ENCODE peak calls at places on chromosomes 13 and 19, in ten cellular contexts. One of them, this sample, is unnamed.

GRCh38 chr13:43895940-43896339 is 16.2 kb downstream of the LACC1 start:
- DNase-seq in islet precursor cell: no peak
- DNase-seq in globus pallidus: no peak
- DNase-seq in spleen: no peak
- DNase-seq in T-cell: no peak
- DNase-seq in epithelial cell of esophagus: peak
- DNase-seq in stomach: no peak
- DNase-seq in NCI-H187: no peak
- DNase-seq in central memory CD8-positive, alpha-beta T cell: no peak
- DNase-seq in CD4-positive, alpha-beta T cell: no peak
- DNase-seq in this sample: no peak

GRCh38 chr19:48397263-48397635 is 3.8 kb downstream of the GRIN2D start:
- DNase-seq in islet precursor cell: no peak
- DNase-seq in globus pallidus: no peak
- DNase-seq in spleen: no peak
- DNase-seq in T-cell: no peak
- DNase-seq in epithelial cell of esophagus: no peak
- DNase-seq in stomach: no peak
- DNase-seq in NCI-H187: no peak
- DNase-seq in central memory CD8-positive, alpha-beta T cell: no peak
- DNase-seq in CD4-positive, alpha-beta T cell: no peak
- DNase-seq in this sample: no peak

GRCh38 chr19:46753420-46754155 is 7.3 kb upstream of the STRN4 start:
- DNase-seq in islet precursor cell: peak
- DNase-seq in globus pallidus: no peak
- DNase-seq in spleen: peak
- DNase-seq in T-cell: peak
- DNase-seq in epithelial cell of esophagus: peak
- DNase-seq in stomach: peak
- DNase-seq in NCI-H187: no peak
- DNase-seq in central memory CD8-positive, alpha-beta T cell: peak
- DNase-seq in CD4-positive, alpha-beta T cell: peak
- DNase-seq in this sample: peak

GRCh38 chr19:14405758-14406644 is 13.1 kb downstream of the DDX39A start:
- DNase-seq in islet precursor cell: peak
- DNase-seq in globus pallidus: peak
- DNase-seq in spleen: peak
- DNase-seq in T-cell: peak
- DNase-seq in epithelial cell of esophagus: peak
- DNase-seq in stomach: peak
- DNase-seq in NCI-H187: peak
- DNase-seq in central memory CD8-positive, alpha-beta T cell: peak
- DNase-seq in CD4-positive, alpha-beta T cell: peak
- DNase-seq in this sample: peak

GRCh38 chr13:97242755-97243497 is 20.8 kb downstream of the MBNL2 start:
- DNase-seq in islet precursor cell: no peak
- DNase-seq in globus pallidus: peak
- DNase-seq in spleen: no peak
- DNase-seq in T-cell: no peak
- DNase-seq in epithelial cell of esophagus: no peak
- DNase-seq in stomach: no peak
- DNase-seq in NCI-H187: no peak
- DNase-seq in central memory CD8-positive, alpha-beta T cell: no peak
- DNase-seq in CD4-positive, alpha-beta T cell: no peak
- DNase-seq in this sample: no peak

GRCh38 chr19:17292301-17293074 is 10.7 kb downstream of the ABHD8 start:
- DNase-seq in islet precursor cell: peak
- DNase-seq in globus pallidus: peak
- DNase-seq in spleen: peak
- DNase-seq in T-cell: peak
- DNase-seq in epithelial cell of esophagus: peak
- DNase-seq in stomach: peak
- DNase-seq in NCI-H187: no peak
- DNase-seq in central memory CD8-positive, alpha-beta T cell: peak
- DNase-seq in CD4-positive, alpha-beta T cell: peak
- DNase-seq in this sample: peak

GRCh38 chr19:13033819-13034611 is 38.7 kb downstream of the NFIX start:
- DNase-seq in islet precursor cell: peak
- DNase-seq in globus pallidus: peak
- DNase-seq in spleen: no peak
- DNase-seq in T-cell: no peak
- DNase-seq in epithelial cell of esophagus: peak
- DNase-seq in stomach: peak
- DNase-seq in NCI-H187: peak
- DNase-seq in central memory CD8-positive, alpha-beta T cell: peak
- DNase-seq in CD4-positive, alpha-beta T cell: no peak
- DNase-seq in this sample: peak

GRCh38 chr19:39679056-39679790 is 23.5 kb downstream of the LGALS16 start:
- DNase-seq in islet precursor cell: no peak
- DNase-seq in globus pallidus: no peak
- DNase-seq in spleen: no peak
- DNase-seq in T-cell: no peak
- DNase-seq in epithelial cell of esophagus: no peak
- DNase-seq in stomach: no peak
- DNase-seq in NCI-H187: no peak
- DNase-seq in central memory CD8-positive, alpha-beta T cell: no peak
- DNase-seq in CD4-positive, alpha-beta T cell: peak
- DNase-seq in this sample: no peak

GRCh38 chr13:94658926-94659649 is 53.3 kb downstream of the SOX21 start:
- DNase-seq in islet precursor cell: no peak
- DNase-seq in globus pallidus: no peak
- DNase-seq in spleen: no peak
- DNase-seq in T-cell: no peak
- DNase-seq in epithelial cell of esophagus: peak
- DNase-seq in stomach: no peak
- DNase-seq in NCI-H187: no peak
- DNase-seq in central memory CD8-positive, alpha-beta T cell: no peak
- DNase-seq in CD4-positive, alpha-beta T cell: no peak
- DNase-seq in this sample: no peak

GRCh38 chr19:39397360-39398296 is 6.5 kb downstream of the MED29 start:
- DNase-seq in islet precursor cell: peak
- DNase-seq in globus pallidus: peak
- DNase-seq in spleen: peak
- DNase-seq in T-cell: peak
- DNase-seq in epithelial cell of esophagus: peak
- DNase-seq in stomach: peak
- DNase-seq in NCI-H187: peak
- DNase-seq in central memory CD8-positive, alpha-beta T cell: peak
- DNase-seq in CD4-positive, alpha-beta T cell: peak
- DNase-seq in this sample: peak

GRCh38 chr13:46025157-46025556 is 27.4 kb downstream of the ZC3H13 start:
- DNase-seq in islet precursor cell: no peak
- DNase-seq in globus pallidus: no peak
- DNase-seq in spleen: no peak
- DNase-seq in T-cell: no peak
- DNase-seq in epithelial cell of esophagus: no peak
- DNase-seq in stomach: no peak
- DNase-seq in NCI-H187: no peak
- DNase-seq in central memory CD8-positive, alpha-beta T cell: no peak
- DNase-seq in CD4-positive, alpha-beta T cell: no peak
- DNase-seq in this sample: no peak

GRCh38 chr13:59477011-59477410 is 686.7 kb downstream of the DIAPH3 start:
- DNase-seq in islet precursor cell: no peak
- DNase-seq in globus pallidus: no peak
- DNase-seq in spleen: no peak
- DNase-seq in T-cell: no peak
- DNase-seq in epithelial cell of esophagus: no peak
- DNase-seq in stomach: no peak
- DNase-seq in NCI-H187: no peak
- DNase-seq in central memory CD8-positive, alpha-beta T cell: no peak
- DNase-seq in CD4-positive, alpha-beta T cell: no peak
- DNase-seq in this sample: no peak

GRCh38 chr19:29881386-29881785 is 60.7 kb upstream of the URI1 start:
- DNase-seq in islet precursor cell: no peak
- DNase-seq in globus pallidus: no peak
- DNase-seq in spleen: no peak
- DNase-seq in T-cell: no peak
- DNase-seq in epithelial cell of esophagus: no peak
- DNase-seq in stomach: no peak
- DNase-seq in NCI-H187: no peak
- DNase-seq in central memory CD8-positive, alpha-beta T cell: no peak
- DNase-seq in CD4-positive, alpha-beta T cell: no peak
- DNase-seq in this sample: no peak

GRCh38 chr13:21576424-21576823 is 27.5 kb downstream of the MICU2 start:
- DNase-seq in islet precursor cell: no peak
- DNase-seq in globus pallidus: no peak
- DNase-seq in spleen: no peak
- DNase-seq in T-cell: no peak
- DNase-seq in epithelial cell of esophagus: no peak
- DNase-seq in stomach: no peak
- DNase-seq in NCI-H187: no peak
- DNase-seq in central memory CD8-positive, alpha-beta T cell: no peak
- DNase-seq in CD4-positive, alpha-beta T cell: no peak
- DNase-seq in this sample: no peak

GRCh38 chr13:61477619-61478018 is 62.0 kb upstream of the PCDH20 start:
- DNase-seq in islet precursor cell: no peak
- DNase-seq in globus pallidus: no peak
- DNase-seq in spleen: no peak
- DNase-seq in T-cell: no peak
- DNase-seq in epithelial cell of esophagus: no peak
- DNase-seq in stomach: no peak
- DNase-seq in NCI-H187: no peak
- DNase-seq in central memory CD8-positive, alpha-beta T cell: no peak
- DNase-seq in CD4-positive, alpha-beta T cell: no peak
- DNase-seq in this sample: no peak

GRCh38 chr19:42421101-42421500 is 6.1 kb downstream of the LIPE start:
- DNase-seq in islet precursor cell: no peak
- DNase-seq in globus pallidus: no peak
- DNase-seq in spleen: no peak
- DNase-seq in T-cell: no peak
- DNase-seq in epithelial cell of esophagus: no peak
- DNase-seq in stomach: no peak
- DNase-seq in NCI-H187: no peak
- DNase-seq in central memory CD8-positive, alpha-beta T cell: no peak
- DNase-seq in CD4-positive, alpha-beta T cell: no peak
- DNase-seq in this sample: no peak

GRCh38 chr19:5905072-5905778 is 553 bp downstream of the VMAC start:
- DNase-seq in islet precursor cell: no peak
- DNase-seq in globus pallidus: no peak
- DNase-seq in spleen: no peak
- DNase-seq in T-cell: no peak
- DNase-seq in epithelial cell of esophagus: no peak
- DNase-seq in stomach: no peak
- DNase-seq in NCI-H187: no peak
- DNase-seq in central memory CD8-positive, alpha-beta T cell: no peak
- DNase-seq in CD4-positive, alpha-beta T cell: no peak
- DNase-seq in this sample: no peak

GRCh38 chr13:105033999-105034398 is 1501.5 kb downstream of the EFNB2 start:
- DNase-seq in islet precursor cell: no peak
- DNase-seq in globus pallidus: no peak
- DNase-seq in spleen: no peak
- DNase-seq in T-cell: no peak
- DNase-seq in epithelial cell of esophagus: no peak
- DNase-seq in stomach: no peak
- DNase-seq in NCI-H187: no peak
- DNase-seq in central memory CD8-positive, alpha-beta T cell: no peak
- DNase-seq in CD4-positive, alpha-beta T cell: no peak
- DNase-seq in this sample: no peak

GRCh38 chr19:31317542-31317941 is 31.7 kb downstream of the TSHZ3 start:
- DNase-seq in islet precursor cell: no peak
- DNase-seq in globus pallidus: no peak
- DNase-seq in spleen: no peak
- DNase-seq in T-cell: no peak
- DNase-seq in epithelial cell of esophagus: no peak
- DNase-seq in stomach: no peak
- DNase-seq in NCI-H187: no peak
- DNase-seq in central memory CD8-positive, alpha-beta T cell: no peak
- DNase-seq in CD4-positive, alpha-beta T cell: no peak
- DNase-seq in this sample: no peak

GRCh38 chr19:39802958-39803357 is 24.3 kb downstream of the LEUTX start:
- DNase-seq in islet precursor cell: no peak
- DNase-seq in globus pallidus: no peak
- DNase-seq in spleen: no peak
- DNase-seq in T-cell: no peak
- DNase-seq in epithelial cell of esophagus: peak
- DNase-seq in stomach: no peak
- DNase-seq in NCI-H187: no peak
- DNase-seq in central memory CD8-positive, alpha-beta T cell: no peak
- DNase-seq in CD4-positive, alpha-beta T cell: no peak
- DNase-seq in this sample: no peak

GRCh38 chr19:15452111-15453047 is 2.6 kb upstream of the WIZ start:
- DNase-seq in islet precursor cell: peak
- DNase-seq in globus pallidus: peak
- DNase-seq in spleen: peak
- DNase-seq in T-cell: no peak
- DNase-seq in epithelial cell of esophagus: peak
- DNase-seq in stomach: peak
- DNase-seq in NCI-H187: no peak
- DNase-seq in central memory CD8-positive, alpha-beta T cell: no peak
- DNase-seq in CD4-positive, alpha-beta T cell: no peak
- DNase-seq in this sample: peak

GRCh38 chr19:32471095-32471494 is 65.5 kb downstream of the DPY19L3 start:
- DNase-seq in islet precursor cell: peak
- DNase-seq in globus pallidus: no peak
- DNase-seq in spleen: no peak
- DNase-seq in T-cell: no peak
- DNase-seq in epithelial cell of esophagus: no peak
- DNase-seq in stomach: no peak
- DNase-seq in NCI-H187: peak
- DNase-seq in central memory CD8-positive, alpha-beta T cell: no peak
- DNase-seq in CD4-positive, alpha-beta T cell: no peak
- DNase-seq in this sample: no peak

GRCh38 chr19:2186071-2186846 is 22.5 kb downstream of the DOT1L start:
- DNase-seq in islet precursor cell: peak
- DNase-seq in globus pallidus: no peak
- DNase-seq in spleen: no peak
- DNase-seq in T-cell: no peak
- DNase-seq in epithelial cell of esophagus: no peak
- DNase-seq in stomach: peak
- DNase-seq in NCI-H187: no peak
- DNase-seq in central memory CD8-positive, alpha-beta T cell: no peak
- DNase-seq in CD4-positive, alpha-beta T cell: no peak
- DNase-seq in this sample: no peak

GRCh38 chr19:19366691-19367396 is 38.6 kb upstream of the GATAD2A start:
- DNase-seq in islet precursor cell: peak
- DNase-seq in globus pallidus: no peak
- DNase-seq in spleen: peak
- DNase-seq in T-cell: peak
- DNase-seq in epithelial cell of esophagus: peak
- DNase-seq in stomach: peak
- DNase-seq in NCI-H187: no peak
- DNase-seq in central memory CD8-positive, alpha-beta T cell: peak
- DNase-seq in CD4-positive, alpha-beta T cell: peak
- DNase-seq in this sample: peak

GRCh38 chr19:38055040-38055439 is 148.0 kb downstream of the SIPA1L3 start:
- DNase-seq in islet precursor cell: no peak
- DNase-seq in globus pallidus: no peak
- DNase-seq in spleen: no peak
- DNase-seq in T-cell: no peak
- DNase-seq in epithelial cell of esophagus: no peak
- DNase-seq in stomach: no peak
- DNase-seq in NCI-H187: no peak
- DNase-seq in central memory CD8-positive, alpha-beta T cell: no peak
- DNase-seq in CD4-positive, alpha-beta T cell: no peak
- DNase-seq in this sample: peak

GRCh38 chr13:99968521-99969367 is 2.8 kb downstream of the ZIC5 start:
- DNase-seq in islet precursor cell: no peak
- DNase-seq in globus pallidus: no peak
- DNase-seq in spleen: no peak
- DNase-seq in T-cell: no peak
- DNase-seq in epithelial cell of esophagus: no peak
- DNase-seq in stomach: no peak
- DNase-seq in NCI-H187: no peak
- DNase-seq in central memory CD8-positive, alpha-beta T cell: no peak
- DNase-seq in CD4-positive, alpha-beta T cell: no peak
- DNase-seq in this sample: no peak

GRCh38 chr13:36163303-36163702 is 32.1 kb upstream of the DCLK1 start:
- DNase-seq in islet precursor cell: no peak
- DNase-seq in globus pallidus: no peak
- DNase-seq in spleen: no peak
- DNase-seq in T-cell: no peak
- DNase-seq in epithelial cell of esophagus: no peak
- DNase-seq in stomach: no peak
- DNase-seq in NCI-H187: no peak
- DNase-seq in central memory CD8-positive, alpha-beta T cell: no peak
- DNase-seq in CD4-positive, alpha-beta T cell: no peak
- DNase-seq in this sample: no peak

GRCh38 chr19:38519168-38519567 is 85.7 kb downstream of the RYR1 start:
- DNase-seq in islet precursor cell: no peak
- DNase-seq in globus pallidus: no peak
- DNase-seq in spleen: no peak
- DNase-seq in T-cell: no peak
- DNase-seq in epithelial cell of esophagus: no peak
- DNase-seq in stomach: no peak
- DNase-seq in NCI-H187: no peak
- DNase-seq in central memory CD8-positive, alpha-beta T cell: no peak
- DNase-seq in CD4-positive, alpha-beta T cell: no peak
- DNase-seq in this sample: no peak

This sample was measured in DND-41.